ENCODE peak calls at places on chromosome 22, in seven cellular contexts. Y, S, W, A, H, F and X are unnamed samples.

GRCh38 chr22:23520875-23521441 is 59.1 kb downstream of the IGLL1 start:
- DNase-seq in S (peak; percentile 70), Y (peak; percentile 51), W (peak; percentile 55), H (no peak), F (no peak), A (peak; percentile 33), X (peak; percentile 35)

GRCh38 chr22:26471522-26471921 is 12.1 kb downstream of the HPS4 start:
- DNase-seq in A (no peak), W (peak; percentile 31), H (no peak), S (no peak), Y (no peak), F (peak; percentile 47), X (no peak)

GRCh38 chr22:22968366-22968765 is 80.8 kb downstream of the IGLL5 start:
- DNase-seq in W (no peak), F (no peak), Y (no peak), S (no peak), A (no peak), H (no peak), X (no peak)

GRCh38 chr22:42959472-42960145 is 55.3 kb downstream of the PACSIN2 start:
- DNase-seq in S (peak; percentile 64), A (peak; percentile 40), H (no peak), W (peak; percentile 92), Y (no peak), F (no peak), X (no peak)

GRCh38 chr22:26744892-26745808 is 87.8 kb downstream of the MIAT start:
- DNase-seq in A (no peak), Y (no peak), F (no peak), W (no peak), H (no peak), S (no peak), X (no peak)

GRCh38 chr22:22400099-22400498 is 108.4 kb downstream of the ZNF280B start:
- DNase-seq in H (no peak), S (no peak), F (no peak), A (peak; percentile 55), Y (no peak), W (no peak), X (no peak)

GRCh38 chr22:41919357-41920224 is 4.7 kb upstream of the SHISA8 start:
- DNase-seq in A (peak; percentile 70), F (no peak), S (peak; percentile 74), H (peak; percentile 71), W (no peak), Y (peak; percentile 98), X (no peak)

GRCh38 chr22:40533712-40534378 is 102.7 kb downstream of the MRTFA start:
- DNase-seq in A (peak; percentile 28), S (no peak), F (no peak), Y (no peak), W (no peak), H (peak; percentile 74), X (peak; percentile 39)

GRCh38 chr22:48320048-48320655 is 1507.5 kb downstream of the BRD1 start:
- DNase-seq in Y (no peak), S (no peak), F (no peak), W (no peak), A (no peak), H (no peak), X (no peak)

GRCh38 chr22:23688571-23688970 is 2.2 kb upstream of the RGL4 start:
- DNase-seq in S (no peak), H (no peak), W (no peak), F (no peak), Y (no peak), A (no peak), X (no peak)

GRCh38 chr22:35064664-35065063 is 1.3 kb upstream of the ISX start:
- DNase-seq in W (peak; percentile 83), S (no peak), F (no peak), A (peak; percentile 58), Y (no peak), H (peak; percentile 68), X (no peak)

GRCh38 chr22:23068096-23068831 is 2.1 kb upstream of the GNAZ start:
- DNase-seq in Y (no peak), A (peak; percentile 47), W (no peak), F (no peak), S (no peak), H (no peak), X (no peak)

GRCh38 chr22:30572840-30573593 is 1.4 kb downstream of the GAL3ST1 start:
- DNase-seq in A (no peak), F (no peak), S (no peak), H (no peak), W (peak; percentile 44), Y (no peak), X (no peak)

GRCh38 chr22:41681616-41682015 is 7.1 kb downstream of the SNU13 start:
- DNase-seq in W (no peak), A (no peak), S (no peak), Y (no peak), F (no peak), H (no peak), X (no peak)

GRCh38 chr22:30782613-30783012 is 87.9 kb downstream of the OSBP2 start:
- DNase-seq in S (no peak), W (peak; percentile 54), F (no peak), Y (no peak), H (no peak), A (no peak), X (no peak)

GRCh38 chr22:30245985-30246901 is at the start of gene LIF:
- DNase-seq in Y (peak; percentile 75), F (no peak), A (peak; percentile 65), W (no peak), S (peak; percentile 83), H (no peak), X (no peak)

GRCh38 chr22:17398159-17398558 is 28.9 kb downstream of the CECR2 start:
- DNase-seq in W (no peak), A (no peak), F (no peak), H (no peak), Y (no peak), S (no peak), X (no peak)

GRCh38 chr22:40553014-40553579 is 83.4 kb downstream of the MRTFA start:
- DNase-seq in H (no peak), Y (no peak), W (no peak), S (no peak), A (no peak), F (no peak), X (no peak)

GRCh38 chr22:24727218-24727851 is 47.2 kb downstream of the PIWIL3 start:
- DNase-seq in H (no peak), Y (no peak), F (peak; percentile 72), W (peak; percentile 92), S (peak; percentile 66), A (peak; percentile 26), X (peak; percentile 13)

GRCh38 chr22:21845558-21846452 is 21.6 kb downstream of the MAPK1 start:
- DNase-seq in F (no peak), W (no peak), A (no peak), Y (no peak), H (no peak), S (no peak), X (no peak)

GRCh38 chr22:24965822-24966626 is 13.5 kb downstream of the KIAA1671 start:
- DNase-seq in A (no peak), Y (no peak), W (peak; percentile 67), S (no peak), H (no peak), F (no peak), X (no peak)

GRCh38 chr22:32354360-32355351 is 3.0 kb upstream of the RFPL3 start:
- DNase-seq in A (no peak), S (no peak), W (no peak), F (peak; percentile 49), Y (no peak), H (no peak), X (no peak)

GRCh38 chr22:48842976-48843375 is 984.7 kb downstream of the BRD1 start:
- DNase-seq in A (no peak), F (no peak), H (no peak), W (no peak), S (no peak), Y (no peak), X (no peak)

GRCh38 chr22:43299736-43300135 is 43.4 kb downstream of the SCUBE1 start:
- DNase-seq in W (no peak), Y (no peak), S (no peak), A (no peak), F (no peak), H (no peak), X (no peak)

GRCh38 chr22:33986954-33987353 is 66.7 kb upstream of the LARGE1 start:
- DNase-seq in S (no peak), W (no peak), Y (peak; percentile 52), H (no peak), F (no peak), A (no peak), X (no peak)

GRCh38 chr22:49325531-49326395 is 501.9 kb downstream of the BRD1 start:
- DNase-seq in A (no peak), F (no peak), Y (peak; percentile 33), H (no peak), S (no peak), W (no peak), X (no peak)

GRCh38 chr22:20243545-20244249 is 24.4 kb downstream of the RTN4R start:
- DNase-seq in Y (no peak), S (peak; percentile 69), F (no peak), H (no peak), A (peak; percentile 91), W (no peak), X (peak; percentile 56)
- TF ChIP-seq JUND in Y (no peak), S (no peak), F (no peak), H (no peak), A (peak; percentile 10), W (no peak), X (no peak)

DNA sequence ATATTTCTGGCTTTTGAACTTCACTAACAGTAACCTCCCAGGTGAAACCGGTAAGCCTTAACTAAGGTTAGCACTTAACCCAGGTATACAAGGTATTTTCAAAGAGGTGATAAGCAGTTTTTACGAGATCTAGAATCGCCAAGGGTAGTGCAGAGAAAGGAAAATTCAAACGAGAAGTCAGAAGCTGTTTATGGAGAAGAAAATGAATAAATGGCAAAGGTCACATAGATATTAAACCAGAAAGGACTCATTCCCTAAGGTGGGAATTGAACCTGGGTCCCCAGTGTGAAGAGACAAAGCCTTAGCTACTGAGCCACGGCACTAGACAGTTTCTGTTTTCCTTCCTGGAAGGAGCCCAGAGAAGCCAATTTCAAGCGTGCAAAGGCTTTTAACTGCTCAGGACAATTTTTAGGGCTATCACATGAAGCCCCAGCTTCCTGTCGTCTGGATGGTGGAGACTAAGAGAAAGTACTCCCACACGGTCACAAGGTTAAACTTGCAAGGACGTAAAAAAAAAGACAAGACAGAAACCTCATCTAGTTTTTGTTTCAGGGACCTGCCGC is 5.7 kb upstream of the C1QTNF6 start:
- DNase-seq in A (peak; percentile 20), H (no peak), F (no peak), W (peak; percentile 43), Y (no peak), S (no peak), X (no peak)
- TF ChIP-seq JUND in A (no peak), H (no peak), F (no peak), W (no peak), Y (no peak), S (no peak), X (no peak)

DNA sequence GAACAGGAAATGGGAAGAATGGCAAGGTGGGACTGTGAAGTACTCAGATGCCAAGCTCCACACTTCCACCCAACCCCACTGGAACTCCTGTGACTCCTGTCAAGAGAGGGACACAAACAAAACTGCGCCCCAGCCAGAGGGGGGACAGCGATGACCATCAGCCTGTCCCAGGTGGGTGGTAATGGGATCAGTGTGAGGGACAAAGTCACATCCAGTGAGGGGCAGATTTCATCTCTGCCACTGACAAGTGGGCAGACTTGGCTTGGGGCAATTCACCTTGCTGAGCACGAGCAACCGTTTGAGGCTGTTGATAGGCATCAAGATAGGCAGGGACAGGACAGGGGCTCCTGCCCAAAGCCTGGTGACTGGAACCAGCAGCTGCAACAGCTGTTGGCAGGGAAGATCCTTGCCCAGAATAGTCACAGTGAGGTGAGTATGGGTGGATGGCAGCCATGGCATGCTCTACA is 105.4 kb upstream of the PITPNB start:
- DNase-seq in A (no peak), H (no peak), Y (no peak), W (no peak), S (peak; percentile 10), F (no peak), X (no peak)
- TF ChIP-seq JUND in A (no peak), H (no peak), Y (no peak), W (no peak), S (no peak), F (no peak), X (no peak)

GRCh38 chr22:44455151-44455962 is 42.7 kb downstream of the RTL6 start:
- DNase-seq in F (no peak), H (no peak), W (no peak), S (no peak), A (no peak), Y (no peak), X (no peak)
- TF ChIP-seq JUND in F (no peak), H (no peak), W (no peak), S (no peak), A (no peak), Y (no peak), X (no peak)